ENCODE peak calls at places on chromosomes 12 and 14, in four cellular contexts. G is D341Med, T is HEK293T, W is sigmoid colon. S is an unnamed sample.

GRCh38 chr14:58815046-58815701 is 177.4 kb downstream of the DACT1 start:
- DNase-seq in G (no peak), T (no peak), W (no peak), S (no peak)

GRCh38 chr14:93105362-93105761 is 10.4 kb downstream of the ITPK1 start:
- DNase-seq in G (no peak), T (no peak), W (no peak), S (no peak)

GRCh38 chr14:99327458-99328250 is 55.7 kb upstream of the BCL11B start:
- DNase-seq in G (peak), T (no peak), W (no peak), S (no peak)

GRCh38 chr14:23069413-23069806 is 12.1 kb upstream of the CDH24 start:
- DNase-seq in G (no peak), T (no peak), W (no peak), S (no peak)

GRCh38 chr12:7106082-7106481 is 2.9 kb downstream of the C1RL start:
- DNase-seq in G (no peak), T (no peak), W (no peak), S (no peak)

GRCh38 chr12:80838708-80839107 is 99.0 kb downstream of the LIN7A start:
- DNase-seq in G (no peak), T (no peak), W (no peak), S (no peak)

GRCh38 chr14:52700701-52701172 is 5.4 kb upstream of the ERO1A start:
- DNase-seq in G (no peak), T (no peak), W (no peak), S (no peak)

GRCh38 chr14:103706551-103707328 is 8.5 kb downstream of the XRCC3 start:
- DNase-seq in G (no peak), T (no peak), W (no peak), S (no peak)